ENCODE peak calls at places on chromosomes 1 and 21, in seven cellular contexts. H is EL; C is activated gamma-delta T cell treated with anti-CD3 and anti-CD28 coated beads, Interleukin-2, amount 50 U/mL, for 16 hours; N is transverse colon; T is foreskin fibroblast; V is HEK293T; K is posterior cingulate gyrus. P is an unnamed sample.

GRCh38 chr21:41954654-41955499 is 1.1 kb upstream of the C2CD2 start:
- DNase-seq in K (no peak), C (no peak), N (no peak), T (no peak), V (no peak), H (no peak), P (no peak)

GRCh38 chr21:42737969-42738590 is 84.7 kb downstream of the PDE9A start:
- DNase-seq in H (no peak), V (no peak), K (peak), N (peak), T (no peak), C (no peak), P (no peak)

GRCh38 chr1:111603979-111604378 is 15.6 kb upstream of the RAP1A start:
- DNase-seq in T (no peak), H (no peak), V (no peak), N (peak), K (no peak), C (peak), P (no peak)

GRCh38 chr1:31505884-31506497 is 70.3 kb upstream of the TINAGL1 start:
- DNase-seq in C (no peak), H (peak), V (no peak), T (peak), K (no peak), N (no peak), P (no peak)

GRCh38 chr1:109603229-109603628 is 16.2 kb downstream of the GNAT2 start:
- DNase-seq in H (no peak), C (no peak), K (no peak), T (no peak), V (no peak), N (no peak), P (no peak)

GRCh38 chr1:173020138-173020742 is 30.5 kb downstream of the TNFSF18 start:
- DNase-seq in T (no peak), C (no peak), N (no peak), V (no peak), H (no peak), K (no peak), P (no peak)

GRCh38 chr1:159944623-159945455 is 574 bp downstream of the IGSF9 start:
- DNase-seq in N (no peak), C (no peak), V (no peak), T (no peak), H (no peak), K (no peak), P (no peak)

GRCh38 chr1:60990719-60991100 is 91.7 kb upstream of the NFIA start:
- DNase-seq in V (no peak), K (no peak), C (no peak), N (no peak), T (no peak), H (no peak), P (no peak)

GRCh38 chr1:223834660-223835263 is 11.0 kb downstream of the TP53BP2 start:
- DNase-seq in K (no peak), C (no peak), V (no peak), N (no peak), H (peak), T (peak), P (no peak)

GRCh38 chr1:30034627-30035521 is 688.5 kb downstream of the MATN1 start:
- DNase-seq in V (no peak), N (no peak), K (no peak), C (no peak), T (peak), H (peak), P (no peak)

GRCh38 chr1:59516881-59517280 is 220.0 kb downstream of the FGGY start:
- DNase-seq in C (no peak), H (no peak), K (no peak), N (no peak), T (no peak), V (no peak), P (no peak)

GRCh38 chr1:116881879-116882520 is 27.7 kb upstream of the PTGFRN start:
- DNase-seq in N (peak), K (no peak), V (peak), H (peak), C (no peak), T (peak), P (no peak)

GRCh38 chr21:34511787-34512451 is at the start of gene KCNE1:
- DNase-seq in T (peak), K (no peak), V (no peak), H (no peak), C (no peak), N (no peak), P (no peak)

GRCh38 chr1:244074559-244075171 is 23.6 kb downstream of the ZBTB18 start:
- DNase-seq in V (no peak), H (no peak), K (no peak), C (peak), T (no peak), N (peak), P (peak)

GRCh38 chr1:218495931-218496330 is 150.8 kb downstream of the TGFB2 start:
- DNase-seq in N (no peak), T (no peak), V (no peak), C (no peak), K (no peak), H (peak), P (no peak)

GRCh38 chr21:31552826-31553225 is 106.7 kb upstream of the SOD1 start:
- DNase-seq in V (no peak), T (no peak), K (no peak), H (no peak), C (no peak), N (no peak), P (no peak)

GRCh38 chr1:225851810-225852209 is 30.4 kb downstream of the TMEM63A start:
- DNase-seq in T (no peak), K (no peak), C (no peak), H (no peak), V (no peak), N (no peak), P (no peak)

GRCh38 chr21:44958471-44959191 is 18.8 kb downstream of the SLX9 start:
- DNase-seq in H (peak), V (no peak), K (no peak), N (peak), C (no peak), T (peak), P (no peak)

GRCh38 chr1:23283660-23284602 is 60.2 kb downstream of the HNRNPR start:
- DNase-seq in T (peak), C (no peak), K (no peak), H (peak), V (no peak), N (no peak), P (no peak)

GRCh38 chr1:41619511-41620364 is 135.3 kb upstream of the EDN2 start:
- DNase-seq in N (no peak), C (no peak), K (no peak), T (no peak), V (no peak), H (no peak), P (no peak)

GRCh38 chr21:32480381-32480780 is 67.9 kb downstream of the EVA1C start:
- DNase-seq in N (no peak), T (no peak), C (no peak), H (no peak), K (no peak), V (no peak), P (no peak)

GRCh38 chr1:91617242-91617837 is 116.7 kb downstream of the CDC7 start:
- DNase-seq in T (no peak), C (no peak), K (no peak), N (peak), V (peak), H (no peak), P (no peak)

GRCh38 chr21:42160950-42161225 is 58.1 kb upstream of the ABCG1 start:
- DNase-seq in H (no peak), V (no peak), C (no peak), N (no peak), T (no peak), K (no peak), P (no peak)

GRCh38 chr1:240906477-240906876 is 294.5 kb upstream of the GREM2 start:
- DNase-seq in V (no peak), T (no peak), C (no peak), N (peak), H (peak), K (no peak), P (peak)

GRCh38 chr1:47515390-47515789 is 77.5 kb downstream of the FOXD2 start:
- DNase-seq in T (no peak), V (no peak), K (no peak), N (no peak), H (no peak), C (no peak), P (no peak)

GRCh38 chr1:235093685-235094592 is 34.7 kb downstream of the TOMM20 start:
- DNase-seq in V (peak), C (peak), N (peak), K (peak), T (no peak), H (peak), P (peak)

GRCh38 chr1:170321113-170321512 is 175.4 kb downstream of the NTMT2 start:
- DNase-seq in N (no peak), C (no peak), H (peak), K (no peak), V (no peak), T (peak), P (no peak)

GRCh38 chr1:37085393-37085792 is 51.1 kb upstream of the GRIK3 start:
- DNase-seq in N (no peak), V (peak), T (no peak), C (no peak), H (no peak), K (no peak), P (no peak)

GRCh38 chr1:171081220-171081993 is 9.3 kb upstream of the FMO3 start:
- DNase-seq in K (no peak), N (no peak), C (no peak), V (no peak), H (peak), T (peak), P (no peak)